ENCODE peak calls at places on chromosomes 11 and 22, in six cellular contexts. E is foreskin fibroblast, L is endodermal cell, H is nephron progenitor cell, Z is neural crest cell, Y is AG04449. F is an unnamed sample.

GRCh38 chr11:17683378-17684161 is 35.8 kb upstream of the MYOD1 start:
- DNase-seq in H (no peak), L (no peak), Z (no peak), E (peak), Y (no peak), F (peak)

GRCh38 chr11:45045692-45046471 is 95.2 kb upstream of the TP53I11 start:
- DNase-seq in H (no peak), Z (no peak), E (peak), L (no peak), Y (no peak), F (peak)

GRCh38 chr11:58963551-58964075 is 24.3 kb downstream of the GLYATL1 start:
- DNase-seq in L (peak), Z (no peak), E (peak), Y (no peak), H (peak), F (no peak)

GRCh38 chr22:38482662-38483308 is 14.9 kb downstream of the KDELR3 start:
- DNase-seq in Y (no peak), L (no peak), Z (no peak), E (no peak), H (no peak), F (no peak)

GRCh38 chr22:17982572-17983141 is 41.7 kb downstream of the MICAL3 start:
- DNase-seq in Z (no peak), E (no peak), H (no peak), Y (no peak), L (no peak), F (no peak)

GRCh38 chr22:27868738-27869282 is 50.2 kb downstream of the PITPNB start:
- DNase-seq in L (no peak), H (no peak), Y (no peak), E (no peak), Z (no peak), F (no peak)

GRCh38 chr22:29596408-29596807 is 7.0 kb upstream of the NF2 start:
- DNase-seq in Y (no peak), E (no peak), H (no peak), Z (no peak), L (no peak), F (no peak)

GRCh38 chr11:73752216-73752867 is 8.5 kb downstream of the RAB6A start:
- DNase-seq in H (no peak), Z (no peak), L (no peak), Y (no peak), E (no peak), F (peak)

GRCh38 chr22:45680932-45681700 is 9.5 kb downstream of the ATXN10 start:
- DNase-seq in Z (no peak), H (no peak), L (no peak), E (peak), Y (no peak), F (peak)

GRCh38 chr11:66686801-66687750 is 9.4 kb upstream of the RBM4B start:
- DNase-seq in L (no peak), Z (no peak), Y (no peak), H (no peak), E (no peak), F (no peak)

GRCh38 chr22:47495102-47495501 is 732.7 kb downstream of the TBC1D22A start:
- DNase-seq in Z (no peak), H (no peak), Y (no peak), E (no peak), L (no peak), F (no peak)

GRCh38 chr22:49370841-49371301 is 456.8 kb downstream of the BRD1 start:
- DNase-seq in E (no peak), Y (no peak), Z (no peak), L (peak), H (no peak), F (no peak)

GRCh38 chr22:38243007-38243775 is 29.6 kb downstream of the TMEM184B start:
- DNase-seq in H (peak), L (no peak), Y (no peak), Z (peak), E (peak), F (no peak)

GRCh38 chr11:50178732-50179131 is 146.1 kb downstream of the OR4C45 start:
- DNase-seq in E (no peak), H (no peak), Z (no peak), Y (no peak), L (no peak), F (peak)

GRCh38 chr22:28410050-28410816 is 269.4 kb downstream of the TTC28 start:
- DNase-seq in H (no peak), Z (no peak), Y (no peak), E (peak), L (no peak), F (no peak)

GRCh38 chr22:20591660-20592310 is 84.4 kb downstream of the MED15 start:
- DNase-seq in Y (peak), H (peak), E (peak), L (peak), Z (no peak), F (no peak)

GRCh38 chr22:21695432-21696085 is 29.7 kb downstream of the PPIL2 start:
- DNase-seq in Z (no peak), E (no peak), Y (no peak), H (no peak), L (peak), F (no peak)

GRCh38 chr11:77201991-77202841 is 74.2 kb downstream of the MYO7A start:
- DNase-seq in E (no peak), Y (no peak), L (no peak), Z (no peak), H (no peak), F (no peak)

GRCh38 chr22:34866501-34867171 is 199.3 kb upstream of the ISX start:
- DNase-seq in E (peak), L (no peak), H (no peak), Z (no peak), Y (no peak), F (no peak)

GRCh38 chr11:111408789-111409727 is 30.0 kb upstream of the POU2AF1 start:
- DNase-seq in L (no peak), Y (no peak), E (peak), H (no peak), Z (no peak), F (peak)

GRCh38 chr22:22380098-22381030 is 128.2 kb downstream of the ZNF280B start:
- DNase-seq in H (peak), L (peak), E (no peak), Y (no peak), Z (no peak), F (no peak)

GRCh38 chr11:62832346-62833234 is at the start of gene TEX54:
- DNase-seq in H (no peak), L (no peak), E (peak), Z (no peak), Y (no peak), F (no peak)

GRCh38 chr11:123560001-123560400 is 94.4 kb downstream of the SCN3B start:
- DNase-seq in L (no peak), H (peak), Z (no peak), E (peak), Y (peak), F (no peak)

GRCh38 chr11:2816941-2817421 is 68.6 kb downstream of the CDKN1C start:
- DNase-seq in Y (peak), Z (no peak), L (no peak), H (no peak), E (peak), F (no peak)

GRCh38 chr11:3950996-3951662 is 95.7 kb downstream of the STIM1 start:
- DNase-seq in L (peak), E (peak), Z (no peak), H (no peak), Y (peak), F (no peak)

GRCh38 chr22:27459955-27460354 is 341.6 kb downstream of the MN1 start:
- DNase-seq in H (no peak), Z (no peak), E (no peak), L (no peak), Y (no peak), F (no peak)

GRCh38 chr11:111944651-111945051 is 7.5 kb downstream of the DIXDC1 start:
- DNase-seq in L (no peak), H (no peak), Z (no peak), Y (peak), E (peak), F (peak)

GRCh38 chr22:19169947-19170318 is 8.6 kb downstream of the SLC25A1 start:
- DNase-seq in E (no peak), L (peak), Z (no peak), Y (no peak), H (no peak), F (no peak)

GRCh38 chr11:77039491-77040400 is 5.5 kb downstream of the B3GNT6 start:
- DNase-seq in E (peak), Y (no peak), Z (peak), L (peak), H (peak), F (no peak)

GRCh38 chr11:44319170-44319551 is 9.2 kb upstream of the ALX4 start:
- DNase-seq in Y (no peak), L (peak), E (no peak), H (no peak), Z (no peak), F (no peak)

GRCh38 chr11:75762885-75763284 is 5.7 kb upstream of the DGAT2 start:
- DNase-seq in Y (no peak), L (no peak), Z (no peak), E (peak), H (no peak), F (peak)

GRCh38 chr11:123235117-123235686 is 40.2 kb upstream of the CLMP start:
- DNase-seq in H (peak), Y (no peak), Z (peak), L (peak), E (peak), F (peak)

GRCh38 chr11:11070976-11071375 is 213.1 kb upstream of the ZBED5 start:
- DNase-seq in H (no peak), Y (no peak), L (no peak), E (no peak), Z (no peak), F (no peak)

GRCh38 chr11:42407379-42407778 is 904.4 kb upstream of the API5 start:
- DNase-seq in Y (no peak), L (peak), E (no peak), Z (peak), H (peak), F (no peak)

GRCh38 chr11:104526006-104526405 is 362.1 kb upstream of the PDGFD start:
- DNase-seq in Y (no peak), E (no peak), H (no peak), L (no peak), Z (no peak), F (no peak)

GRCh38 chr22:49938565-49939136 is 20.2 kb downstream of the CRELD2 start:
- DNase-seq in L (no peak), Z (no peak), H (no peak), Y (no peak), E (no peak), F (no peak)

GRCh38 chr22:49153921-49154320 is 673.8 kb downstream of the BRD1 start:
- DNase-seq in E (no peak), Z (no peak), H (no peak), Y (no peak), L (no peak), F (no peak)

GRCh38 chr22:49515486-49515885 is 312.2 kb downstream of the BRD1 start:
- DNase-seq in Z (no peak), L (peak), H (no peak), Y (no peak), E (peak), F (no peak)

GRCh38 chr22:20989323-20990138 is 7.4 kb downstream of the LZTR1 start:
- DNase-seq in L (no peak), H (no peak), Y (no peak), Z (no peak), E (peak), F (no peak)

GRCh38 chr11:1303196-1303821 is 6.1 kb downstream of the TOLLIP start:
- DNase-seq in Z (peak), Y (no peak), L (peak), H (no peak), E (peak), F (peak)
- TF ChIP-seq CTCF in Z (peak), Y (no peak), L (peak), H (peak), E (no peak), F (peak)

GRCh38 chr11:129375731-129376657 is at the start of gene BARX2:
- DNase-seq in L (peak), Y (no peak), E (peak), H (peak), Z (peak), F (peak)
- TF ChIP-seq CTCF in L (peak), Y (peak), E (peak), H (peak), Z (peak), F (peak)

GRCh38 chr11:69033431-69033830 is 15.3 kb upstream of the TPCN2 start:
- DNase-seq in H (no peak), L (no peak), Z (no peak), Y (no peak), E (no peak), F (no peak)
- TF ChIP-seq CTCF in H (no peak), L (no peak), Z (no peak), Y (no peak), E (no peak), F (no peak)

GRCh38 chr11:35403765-35404396 is 15.5 kb downstream of the SLC1A2 start:
- DNase-seq in L (no peak), E (no peak), Y (no peak), Z (no peak), H (no peak), F (no peak)
- TF ChIP-seq CTCF in L (no peak), E (no peak), Y (no peak), Z (no peak), H (no peak), F (no peak)

GRCh38 chr11:69598147-69598546 is 42.8 kb upstream of the CCND1 start:
- DNase-seq in Z (no peak), H (no peak), E (peak), Y (no peak), L (peak), F (peak)
- TF ChIP-seq CTCF in Z (no peak), H (no peak), E (no peak), Y (peak), L (peak), F (no peak)

F was measured in MCF 10A.